ENCODE peak calls at places on chromosomes 16 and 17, in nine cellular contexts. U, W, M, Z, E, N, Q, C and J are unnamed samples.

GRCh38 chr17:72165202-72165972 is 44.6 kb downstream of the SOX9 start:
- DNase-seq in Q (no peak), E (no peak), M (no peak), N (no peak), U (no peak), Z (no peak), C (no peak), W (no peak), J (no peak)

GRCh38 chr16:19710991-19711545 is 7.0 kb downstream of the KNOP1 start:
- DNase-seq in U (no peak), C (no peak), M (no peak), W (no peak), Z (no peak), N (no peak), E (no peak), Q (no peak), J (peak; percentile 68)

GRCh38 chr16:8885674-8886592 is 3.8 kb downstream of the LITAFD start:
- DNase-seq in U (peak; percentile 32), C (no peak), M (no peak), E (no peak), Q (no peak), N (peak; percentile 52), Z (no peak), W (no peak), J (peak; percentile 73)

GRCh38 chr16:47695746-47696145 is 234.6 kb downstream of the PHKB start:
- DNase-seq in E (no peak), Z (no peak), M (no peak), W (no peak), N (no peak), U (no peak), Q (no peak), C (no peak), J (no peak)

GRCh38 chr17:7914771-7915610 is 1.1 kb downstream of the RNF227 start:
- DNase-seq in E (no peak), W (no peak), N (peak; percentile 78), C (no peak), U (peak; percentile 61), Q (peak; percentile 37), Z (no peak), M (peak; percentile 56), J (no peak)

GRCh38 chr17:47253541-47254402 is at the start of gene ITGB3:
- DNase-seq in U (peak; percentile 68), N (peak; percentile 71), Z (peak; percentile 40), W (peak; percentile 47), E (peak; percentile 68), M (peak; percentile 80), C (peak; percentile 51), Q (peak; percentile 86), J (peak; percentile 92)

GRCh38 chr17:81566461-81567126 is 14.4 kb upstream of the FAAP100 start:
- DNase-seq in M (peak; percentile 71), Q (peak; percentile 75), U (peak; percentile 97), Z (no peak), W (no peak), E (peak; percentile 94), N (peak; percentile 90), C (peak; percentile 57), J (peak; percentile 83)

GRCh38 chr17:72514888-72515287 is 394.1 kb downstream of the SOX9 start:
- DNase-seq in Z (no peak), M (peak; percentile 35), E (no peak), N (peak; percentile 67), W (no peak), C (no peak), Q (peak; percentile 69), U (peak; percentile 86), J (no peak)

GRCh38 chr17:6924121-6924676 is 71.7 kb upstream of the ALOX12 start:
- DNase-seq in C (no peak), Q (no peak), U (no peak), Z (peak; percentile 18), W (no peak), M (no peak), E (no peak), N (no peak), J (no peak)

GRCh38 chr17:81067331-81067730 is 32.4 kb downstream of the BAIAP2 start:
- DNase-seq in Z (no peak), E (no peak), C (no peak), M (no peak), N (no peak), U (no peak), W (no peak), Q (no peak), J (no peak)

GRCh38 chr16:85401917-85402766 is 211.0 kb upstream of the GSE1 start:
- DNase-seq in Z (no peak), W (peak; percentile 6), N (no peak), M (no peak), C (peak; percentile 12), Q (peak; percentile 16), U (no peak), E (no peak), J (peak; percentile 53)